ENCODE peak calls at places on chromosomes 11 and 22, in four cellular contexts. One of them, this sample, is unnamed.

GRCh38 chr11:2293396-2294339 is 8.1 kb downstream of the C11orf21 start:
- DNase-seq in K562: no peak
- DNase-seq in HepG2: no peak
- DNase-seq in HCT116: no peak
- DNase-seq in this sample: no peak

GRCh38 chr11:10864688-10865087 is 6.8 kb upstream of the ZBED5 start:
- DNase-seq in K562: no peak
- DNase-seq in HCT116: no peak
- DNase-seq in HepG2: no peak
- DNase-seq in this sample: no peak

GRCh38 chr11:2209900-2210321 is 38.3 kb upstream of the TH start:
- DNase-seq in K562: no peak
- DNase-seq in HepG2: no peak
- DNase-seq in HCT116: no peak
- DNase-seq in this sample: no peak

GRCh38 chr11:86015699-86016098 is 53.2 kb downstream of the PICALM start:
- DNase-seq in K562: no peak
- DNase-seq in HepG2: no peak
- DNase-seq in HCT116: no peak
- DNase-seq in this sample: no peak

GRCh38 chr11:120030411-120030810 is 107.5 kb downstream of the TRIM29 start:
- DNase-seq in K562: no peak
- DNase-seq in HCT116: no peak
- DNase-seq in HepG2: no peak
- DNase-seq in this sample: no peak

GRCh38 chr22:40611606-40612005 is 24.9 kb downstream of the MRTFA start:
- DNase-seq in HCT116: no peak
- DNase-seq in K562: no peak
- DNase-seq in HepG2: no peak
- DNase-seq in this sample: no peak

GRCh38 chr22:41682033-41682807 is 6.4 kb downstream of the SNU13 start:
- DNase-seq in K562: peak
- DNase-seq in HepG2: peak
- DNase-seq in HCT116: peak
- DNase-seq in this sample: no peak

GRCh38 chr11:208917-209260 is 1.4 kb downstream of the RIC8A start:
- DNase-seq in HCT116: no peak
- DNase-seq in K562: no peak
- DNase-seq in HepG2: no peak
- DNase-seq in this sample: no peak

GRCh38 chr22:30045901-30046715 is 34.2 kb upstream of the HORMAD2 start:
- DNase-seq in K562: no peak
- DNase-seq in HepG2: no peak
- DNase-seq in HCT116: no peak
- DNase-seq in this sample: no peak

GRCh38 chr11:21928834-21929233 is 264.1 kb upstream of the ANO5 start:
- DNase-seq in HepG2: no peak
- DNase-seq in K562: no peak
- DNase-seq in HCT116: no peak
- DNase-seq in this sample: no peak

GRCh38 chr11:21931436-21932101 is 261.3 kb upstream of the ANO5 start:
- DNase-seq in HCT116: no peak
- DNase-seq in K562: no peak
- DNase-seq in HepG2: no peak
- DNase-seq in this sample: no peak

GRCh38 chr11:21927628-21928027 is 265.3 kb upstream of the ANO5 start:
- DNase-seq in HepG2: no peak
- DNase-seq in K562: no peak
- DNase-seq in HCT116: no peak
- DNase-seq in this sample: no peak

DNA sequence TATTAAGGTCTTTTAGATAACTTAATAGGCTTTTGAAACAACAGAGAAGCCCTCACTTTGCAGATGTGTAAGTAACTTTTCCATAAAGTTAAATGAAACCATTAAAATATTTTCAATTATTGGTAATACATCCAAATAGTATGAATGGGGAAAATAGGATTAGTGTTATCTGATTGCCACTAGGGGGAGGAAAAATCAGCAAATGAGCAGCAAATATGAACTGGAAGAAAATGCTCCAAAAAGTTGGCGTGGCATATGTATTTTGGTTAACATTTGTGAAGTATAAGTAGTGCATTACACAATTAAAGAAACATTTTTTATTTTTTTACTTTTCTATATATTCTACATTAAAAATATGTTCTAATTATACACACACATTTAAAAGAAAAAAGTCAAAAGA is 259.8 kb upstream of the ANO5 start:
- DNase-seq in HepG2: no peak
- DNase-seq in HCT116: no peak
- DNase-seq in K562: no peak
- DNase-seq in this sample: no peak
- TF ChIP-seq TCF7L2 in HepG2: no peak
- TF ChIP-seq TCF7L2 in HCT116: no peak
- TF ChIP-seq TCF7L2 in K562: no peak
- TF ChIP-seq TCF7L2 in this sample: no peak

GRCh38 chr22:24155597-24156145 is 25.6 kb upstream of the SUSD2 start:
- DNase-seq in K562: peak
- DNase-seq in HepG2: peak
- DNase-seq in HCT116: no peak
- DNase-seq in this sample: no peak
- TF ChIP-seq TCF7L2 in K562: no peak
- TF ChIP-seq TCF7L2 in HepG2: no peak
- TF ChIP-seq TCF7L2 in HCT116: peak
- TF ChIP-seq TCF7L2 in this sample: no peak

GRCh38 chr11:95450547-95451123 is 219.6 kb upstream of the SESN3 start:
- DNase-seq in HCT116: no peak
- DNase-seq in HepG2: no peak
- DNase-seq in K562: no peak
- DNase-seq in this sample: no peak
- TF ChIP-seq TCF7L2 in HCT116: no peak
- TF ChIP-seq TCF7L2 in HepG2: no peak
- TF ChIP-seq TCF7L2 in K562: no peak
- TF ChIP-seq TCF7L2 in this sample: no peak

GRCh38 chr11:105297463-105297862 is 157.9 kb upstream of the CARD18 start:
- DNase-seq in HepG2: no peak
- DNase-seq in K562: no peak
- DNase-seq in HCT116: no peak
- DNase-seq in this sample: no peak
- TF ChIP-seq TCF7L2 in HepG2: no peak
- TF ChIP-seq TCF7L2 in K562: no peak
- TF ChIP-seq TCF7L2 in HCT116: no peak
- TF ChIP-seq TCF7L2 in this sample: no peak

DNA sequence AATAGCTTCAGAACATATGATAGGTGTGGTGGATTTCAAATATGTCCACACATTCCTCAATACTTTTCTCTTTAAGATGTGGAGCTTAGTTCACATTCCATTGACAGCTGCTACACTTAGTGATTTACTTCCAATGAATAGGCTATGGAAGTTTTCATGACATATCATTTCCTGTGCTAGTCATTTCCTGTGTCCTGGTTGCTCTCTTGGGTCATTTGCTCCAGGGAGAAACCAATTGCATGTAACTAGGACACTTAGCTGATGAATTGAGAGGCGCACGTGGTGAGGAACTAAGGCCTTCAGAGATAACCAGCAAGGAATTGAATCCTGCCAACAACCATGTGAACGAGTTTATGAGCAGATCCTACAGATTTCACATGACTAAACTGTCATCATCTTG is 120.9 kb downstream of the SLC17A6 start:
- DNase-seq in HCT116: no peak
- DNase-seq in HepG2: no peak
- DNase-seq in K562: no peak
- DNase-seq in this sample: no peak
- TF ChIP-seq TCF7L2 in HCT116: no peak
- TF ChIP-seq TCF7L2 in HepG2: no peak
- TF ChIP-seq TCF7L2 in K562: no peak
- TF ChIP-seq TCF7L2 in this sample: no peak

GRCh38 chr22:46679711-46680269 is 58.3 kb downstream of the CERK start:
- DNase-seq in HCT116: no peak
- DNase-seq in HepG2: no peak
- DNase-seq in K562: no peak
- DNase-seq in this sample: no peak

GRCh38 chr22:46678785-46679700 is 58.9 kb downstream of the GRAMD4 start:
- DNase-seq in K562: no peak
- DNase-seq in HCT116: no peak
- DNase-seq in HepG2: no peak
- DNase-seq in this sample: no peak

GRCh38 chr22:46678003-46678657 is 57.9 kb downstream of the GRAMD4 start:
- DNase-seq in K562: no peak
- DNase-seq in HepG2: no peak
- DNase-seq in HCT116: no peak
- DNase-seq in this sample: no peak

GRCh38 chr22:46682011-46682731 is 55.9 kb downstream of the CERK start:
- DNase-seq in K562: no peak
- DNase-seq in HCT116: no peak
- DNase-seq in HepG2: no peak
- DNase-seq in this sample: no peak

DNA sequence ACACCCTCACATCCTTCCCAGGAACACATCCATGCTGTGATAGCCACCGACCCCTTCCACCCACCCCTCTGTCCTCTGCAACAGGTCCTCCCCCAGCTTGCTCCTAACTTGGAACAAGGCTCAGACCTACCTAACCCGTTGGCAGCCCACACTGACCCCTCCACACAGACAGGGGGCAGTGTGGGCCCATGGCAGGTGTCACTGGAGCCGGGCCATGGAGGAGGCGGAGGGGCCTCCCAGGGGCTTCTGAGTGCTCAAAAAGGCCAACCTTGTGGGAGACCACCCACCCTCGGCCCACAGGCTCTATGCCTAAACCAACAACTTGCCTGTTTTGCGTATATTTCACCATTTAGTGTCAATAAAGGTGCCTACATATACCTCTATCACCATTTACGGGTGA is 57.0 kb downstream of the CERK start:
- DNase-seq in HepG2: peak
- DNase-seq in HCT116: no peak
- DNase-seq in K562: peak
- DNase-seq in this sample: no peak
- TF ChIP-seq TCF7L2 in HepG2: no peak
- TF ChIP-seq TCF7L2 in HCT116: no peak
- TF ChIP-seq TCF7L2 in K562: no peak
- TF ChIP-seq TCF7L2 in this sample: no peak

This sample was measured in Panc1.